ENCODE peak calls at places on chromosome 22, in four cellular contexts. B is HepG2, O is K562, M is GM12878. Q is an unnamed sample.

GRCh38 chr22:50102946-50103345 is 13.1 kb downstream of the MOV10L1 start:
- DNase-seq in B (peak), O (peak), M (no peak), Q (peak)

GRCh38 chr22:19716041-19716828 is 1.9 kb downstream of the SEPTIN5 start:
- DNase-seq in B (no peak), O (no peak), M (no peak), Q (no peak)

GRCh38 chr22:29030618-29031235 is 30.9 kb downstream of the C22orf31 start:
- DNase-seq in B (peak), O (peak), M (no peak), Q (peak)

GRCh38 chr22:35205141-35205775 is 52.0 kb upstream of the HMGXB4 start:
- DNase-seq in B (no peak), O (no peak), M (no peak), Q (no peak)

GRCh38 chr22:28907311-28908008 is 24.1 kb downstream of the ZNRF3 start:
- DNase-seq in B (no peak), O (no peak), M (peak), Q (no peak)

GRCh38 chr22:47056361-47056760 is 293.9 kb downstream of the TBC1D22A start:
- DNase-seq in B (no peak), O (no peak), M (no peak), Q (no peak)

GRCh38 chr22:16914006-16914405 is 88.8 kb upstream of the XKR3 start:
- DNase-seq in B (no peak), O (no peak), M (no peak), Q (no peak)

GRCh38 chr22:48849963-48850657 is 977.6 kb downstream of the BRD1 start:
- DNase-seq in B (no peak), O (no peak), M (no peak), Q (no peak)

GRCh38 chr22:29377979-29378378 is 10.4 kb downstream of the AP1B1 start:
- DNase-seq in B (no peak), O (no peak), M (no peak), Q (no peak)

GRCh38 chr22:29380032-29380781 is 8.2 kb downstream of the AP1B1 start:
- DNase-seq in B (no peak), O (no peak), M (no peak), Q (no peak)

DNA sequence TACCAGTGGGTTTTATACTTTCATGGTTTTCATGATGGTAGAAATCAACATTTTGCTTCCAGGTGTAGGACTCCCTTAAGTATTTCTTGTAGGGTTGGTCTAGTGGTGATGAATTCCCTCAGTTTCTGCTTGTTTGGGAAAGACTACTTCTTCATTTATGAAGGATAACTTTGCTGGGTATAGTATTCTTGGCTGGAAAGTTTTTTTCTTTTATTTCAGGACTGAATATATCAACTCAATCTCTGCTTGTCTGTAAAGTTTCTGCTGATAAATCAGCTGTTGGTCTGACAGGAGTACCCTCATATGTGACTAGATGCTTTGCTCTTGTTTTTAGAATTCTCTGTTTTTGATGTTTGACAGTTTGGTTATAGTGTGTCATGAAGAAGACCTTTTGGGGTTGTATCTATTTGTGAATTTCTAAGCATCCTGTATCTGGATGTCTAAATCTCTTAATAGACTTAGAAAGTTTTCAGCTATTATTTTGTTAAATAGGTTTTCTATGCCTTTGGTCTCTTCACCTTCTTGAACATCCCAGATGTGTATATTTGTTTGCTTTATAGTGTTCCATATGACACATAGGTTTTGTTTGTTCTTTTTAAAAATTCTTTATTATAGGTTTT is 95.9 kb downstream of the ENTHD1 start:
- DNase-seq in B (no peak), O (no peak), M (no peak), Q (no peak)
- TF ChIP-seq TARDBP in B (no peak), O (no peak), M (no peak), Q (no peak)

GRCh38 chr22:45216133-45217003 is 24.3 kb downstream of the KIAA0930 start:
- DNase-seq in B (no peak), O (peak), M (no peak), Q (no peak)
- TF ChIP-seq TARDBP in B (no peak), O (no peak), M (no peak), Q (no peak)

GRCh38 chr22:42921301-42921700 is 64.2 kb upstream of the ARFGAP3 start:
- DNase-seq in B (no peak), O (no peak), M (no peak), Q (no peak)

GRCh38 chr22:42915980-42916765 is 59.1 kb upstream of the ARFGAP3 start:
- DNase-seq in B (peak), O (no peak), M (no peak), Q (no peak)

GRCh38 chr22:42918500-42918899 is 61.4 kb upstream of the ARFGAP3 start:
- DNase-seq in B (no peak), O (no peak), M (no peak), Q (no peak)

GRCh38 chr22:42920101-42920820 is 63.2 kb upstream of the ARFGAP3 start:
- DNase-seq in B (no peak), O (no peak), M (no peak), Q (no peak)

GRCh38 chr22:42919199-42919598 is 62.1 kb upstream of the ARFGAP3 start:
- DNase-seq in B (peak), O (peak), M (no peak), Q (no peak)
- TF ChIP-seq TARDBP in B (no peak), O (no peak), M (no peak), Q (no peak)

GRCh38 chr22:26671317-26672059 is 14.1 kb downstream of the MIAT start:
- DNase-seq in B (no peak), O (no peak), M (peak), Q (no peak)
- TF ChIP-seq TARDBP in B (no peak), O (no peak), M (no peak), Q (no peak)

DNA sequence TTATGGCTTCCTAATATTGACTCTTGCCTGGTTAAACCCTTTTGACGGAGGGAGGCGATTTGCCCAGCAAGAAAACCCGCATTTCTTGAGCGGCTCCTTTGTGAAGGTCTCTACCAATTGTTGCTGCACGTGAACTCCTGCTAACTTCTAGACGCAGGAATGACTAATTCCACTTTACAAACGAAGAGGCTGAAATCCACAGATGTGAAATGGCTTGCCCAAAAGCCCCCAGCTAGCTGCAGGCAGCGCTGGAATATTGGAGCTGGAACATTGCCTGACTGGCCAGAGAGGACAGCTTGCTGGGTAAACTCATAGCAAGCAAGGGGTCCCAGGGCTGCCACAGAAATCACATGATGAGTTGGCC is 542 bp downstream of the GCAT start:
- DNase-seq in B (no peak), O (no peak), M (no peak), Q (no peak)
- TF ChIP-seq TARDBP in B (no peak), O (no peak), M (no peak), Q (no peak)

DNA sequence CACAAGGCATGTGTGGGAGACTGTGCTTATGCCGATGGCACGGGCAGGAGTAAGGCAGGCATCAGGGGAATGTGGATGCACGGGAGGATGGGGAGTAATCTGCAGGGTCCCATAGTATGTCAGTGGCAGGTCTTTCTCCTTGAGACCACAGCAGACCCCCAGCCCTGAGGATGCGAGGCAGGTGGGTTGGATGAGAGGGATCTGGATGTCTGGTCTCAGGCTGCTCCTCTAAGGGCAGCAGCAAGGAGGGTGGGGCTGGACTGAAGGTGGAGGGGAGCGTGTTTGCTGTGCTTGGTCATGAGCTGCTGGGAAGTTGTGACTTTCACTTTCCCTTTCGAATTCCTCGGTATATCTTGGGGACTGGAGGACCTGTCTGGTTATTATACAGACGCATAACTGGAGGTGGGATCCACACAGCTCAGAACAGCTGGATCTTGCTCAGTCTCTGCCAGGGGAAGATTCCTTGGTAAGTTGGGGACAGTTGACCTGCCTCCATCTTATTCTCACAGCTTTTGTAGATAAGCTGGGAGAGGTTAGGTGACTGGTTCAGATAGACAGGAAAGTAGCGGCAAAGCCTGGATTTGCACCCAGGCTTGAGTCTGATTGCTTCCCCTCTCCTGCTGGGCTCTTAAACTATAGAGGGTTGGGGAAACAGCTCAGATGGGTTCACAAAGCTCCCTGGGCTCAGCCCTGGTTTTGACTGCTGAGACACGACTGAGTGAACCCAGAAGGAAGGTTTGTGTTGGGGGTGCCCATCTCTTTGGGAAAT is at the start of gene APOL1:
- DNase-seq in B (peak), O (peak), M (peak), Q (no peak)
- TF ChIP-seq TARDBP in B (no peak), O (no peak), M (no peak), Q (no peak)

GRCh38 chr22:23683545-23683944 is 7.3 kb upstream of the RGL4 start:
- DNase-seq in B (no peak), O (no peak), M (no peak), Q (no peak)

GRCh38 chr22:23684051-23684450 is 6.8 kb upstream of the RGL4 start:
- DNase-seq in B (no peak), O (no peak), M (no peak), Q (no peak)

GRCh38 chr22:23686416-23687024 is 4.3 kb upstream of the RGL4 start:
- DNase-seq in B (no peak), O (no peak), M (no peak), Q (no peak)

GRCh38 chr22:23684561-23685031 is 6.2 kb upstream of the RGL4 start:
- DNase-seq in B (no peak), O (peak), M (no peak), Q (no peak)

GRCh38 chr22:23685205-23685784 is 5.5 kb upstream of the RGL4 start:
- DNase-seq in B (no peak), O (peak), M (no peak), Q (no peak)
- TF ChIP-seq TARDBP in B (no peak), O (no peak), M (no peak), Q (no peak)

GRCh38 chr22:31036671-31037550 is 44.2 kb upstream of the SMTN start:
- DNase-seq in B (no peak), O (no peak), M (no peak), Q (no peak)

GRCh38 chr22:31044262-31044861 is 36.8 kb upstream of the SMTN start:
- DNase-seq in B (peak), O (no peak), M (no peak), Q (no peak)

GRCh38 chr22:31040542-31041398 is 40.3 kb upstream of the SMTN start:
- DNase-seq in B (no peak), O (no peak), M (no peak), Q (no peak)

GRCh38 chr22:31038686-31039085 is 42.4 kb upstream of the SMTN start:
- DNase-seq in B (no peak), O (no peak), M (no peak), Q (no peak)

GRCh38 chr22:31039393-31039792 is 41.7 kb upstream of the SMTN start:
- DNase-seq in B (peak), O (no peak), M (no peak), Q (no peak)
- TF ChIP-seq TARDBP in B (no peak), O (no peak), M (no peak), Q (no peak)

DNA sequence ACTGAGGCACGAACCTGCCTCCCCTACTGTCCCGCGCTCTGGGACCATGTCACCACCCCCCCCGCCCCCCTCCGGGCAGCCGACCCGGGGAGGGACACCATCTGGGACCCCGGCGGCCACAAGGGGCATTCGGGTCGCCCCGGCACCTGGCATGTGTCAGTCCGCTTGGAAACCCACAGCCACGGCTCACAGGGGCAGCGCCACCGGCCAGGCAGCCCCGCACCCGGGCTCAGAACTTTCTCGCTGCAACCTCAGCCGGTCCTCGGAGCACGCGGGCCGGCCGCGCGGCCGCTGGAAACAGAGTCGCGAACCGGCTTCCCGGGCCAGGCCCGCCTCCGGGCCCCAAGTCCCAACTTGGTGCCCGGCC is 159.9 kb upstream of the GRK3 start:
- DNase-seq in B (peak), O (peak), M (no peak), Q (no peak)
- TF ChIP-seq TARDBP in B (no peak), O (no peak), M (no peak), Q (no peak)

Q was measured in HEK293T.